ENCODE peak calls at places on chromosomes 6 and 20, in ten cellular contexts. One of them, this sample, is unnamed.

GRCh38 chr6:151675746-151676459 is 131.6 kb upstream of the ESR1 start:
- DNase-seq in brain microvascular endothelial cell: no peak
- DNase-seq in C1 segment of cervical spinal cord: no peak
- DNase-seq in posterior vena cava: no peak
- DNase-seq in fibroblast of mammary gland: peak
- DNase-seq in CD8-positive, alpha-beta T cell: peak
- DNase-seq in frontal cortex: no peak
- DNase-seq in NCI-H1105 treated with DMSO at 0.1 percent for 48 hours: peak
- DNase-seq in stimulated activated naive CD4-positive, alpha-beta T cell: peak
- DNase-seq in activated T-helper 9 cell treated with anti-CD3 and anti-CD28 coated beads, Interleukin-2, amount 50 U/mL, for 16 hours: peak
- DNase-seq in this sample: peak

GRCh38 chr20:50313223-50313820 is 122.7 kb downstream of the CEBPB start:
- DNase-seq in CD8-positive, alpha-beta T cell: no peak
- DNase-seq in activated T-helper 9 cell treated with anti-CD3 and anti-CD28 coated beads, Interleukin-2, amount 50 U/mL, for 16 hours: no peak
- DNase-seq in posterior vena cava: peak
- DNase-seq in frontal cortex: no peak
- DNase-seq in brain microvascular endothelial cell: peak
- DNase-seq in C1 segment of cervical spinal cord: no peak
- DNase-seq in stimulated activated naive CD4-positive, alpha-beta T cell: no peak
- DNase-seq in NCI-H1105 treated with DMSO at 0.1 percent for 48 hours: no peak
- DNase-seq in fibroblast of mammary gland: peak
- DNase-seq in this sample: no peak

GRCh38 chr6:147161974-147162495 is 42.2 kb upstream of the STXBP5 start:
- DNase-seq in activated T-helper 9 cell treated with anti-CD3 and anti-CD28 coated beads, Interleukin-2, amount 50 U/mL, for 16 hours: no peak
- DNase-seq in frontal cortex: no peak
- DNase-seq in NCI-H1105 treated with DMSO at 0.1 percent for 48 hours: no peak
- DNase-seq in stimulated activated naive CD4-positive, alpha-beta T cell: no peak
- DNase-seq in brain microvascular endothelial cell: peak
- DNase-seq in C1 segment of cervical spinal cord: no peak
- DNase-seq in CD8-positive, alpha-beta T cell: no peak
- DNase-seq in posterior vena cava: no peak
- DNase-seq in fibroblast of mammary gland: peak
- DNase-seq in this sample: no peak

GRCh38 chr20:63089051-63089907 is 82.5 kb upstream of the BHLHE23 start:
- DNase-seq in CD8-positive, alpha-beta T cell: no peak
- DNase-seq in stimulated activated naive CD4-positive, alpha-beta T cell: no peak
- DNase-seq in posterior vena cava: peak
- DNase-seq in brain microvascular endothelial cell: no peak
- DNase-seq in activated T-helper 9 cell treated with anti-CD3 and anti-CD28 coated beads, Interleukin-2, amount 50 U/mL, for 16 hours: no peak
- DNase-seq in frontal cortex: no peak
- DNase-seq in fibroblast of mammary gland: no peak
- DNase-seq in C1 segment of cervical spinal cord: no peak
- DNase-seq in NCI-H1105 treated with DMSO at 0.1 percent for 48 hours: peak
- DNase-seq in this sample: no peak

GRCh38 chr6:149984778-149985177 is 21.0 kb downstream of the ULBP1 start:
- DNase-seq in brain microvascular endothelial cell: no peak
- DNase-seq in stimulated activated naive CD4-positive, alpha-beta T cell: no peak
- DNase-seq in frontal cortex: no peak
- DNase-seq in posterior vena cava: peak
- DNase-seq in NCI-H1105 treated with DMSO at 0.1 percent for 48 hours: no peak
- DNase-seq in C1 segment of cervical spinal cord: no peak
- DNase-seq in activated T-helper 9 cell treated with anti-CD3 and anti-CD28 coated beads, Interleukin-2, amount 50 U/mL, for 16 hours: no peak
- DNase-seq in fibroblast of mammary gland: no peak
- DNase-seq in CD8-positive, alpha-beta T cell: peak
- DNase-seq in this sample: no peak

GRCh38 chr6:134347916-134348805 is 30.2 kb upstream of the SGK1 start:
- DNase-seq in activated T-helper 9 cell treated with anti-CD3 and anti-CD28 coated beads, Interleukin-2, amount 50 U/mL, for 16 hours: no peak
- DNase-seq in posterior vena cava: peak
- DNase-seq in NCI-H1105 treated with DMSO at 0.1 percent for 48 hours: no peak
- DNase-seq in brain microvascular endothelial cell: peak
- DNase-seq in stimulated activated naive CD4-positive, alpha-beta T cell: no peak
- DNase-seq in frontal cortex: no peak
- DNase-seq in C1 segment of cervical spinal cord: no peak
- DNase-seq in CD8-positive, alpha-beta T cell: no peak
- DNase-seq in fibroblast of mammary gland: peak
- DNase-seq in this sample: no peak

GRCh38 chr6:148565321-148565926 is 181.4 kb upstream of the UST start:
- DNase-seq in activated T-helper 9 cell treated with anti-CD3 and anti-CD28 coated beads, Interleukin-2, amount 50 U/mL, for 16 hours: no peak
- DNase-seq in NCI-H1105 treated with DMSO at 0.1 percent for 48 hours: no peak
- DNase-seq in posterior vena cava: no peak
- DNase-seq in fibroblast of mammary gland: peak
- DNase-seq in stimulated activated naive CD4-positive, alpha-beta T cell: no peak
- DNase-seq in frontal cortex: no peak
- DNase-seq in brain microvascular endothelial cell: peak
- DNase-seq in CD8-positive, alpha-beta T cell: no peak
- DNase-seq in C1 segment of cervical spinal cord: no peak
- DNase-seq in this sample: no peak

GRCh38 chr20:32087117-32087516 is 22.4 kb upstream of the TM9SF4 start:
- DNase-seq in frontal cortex: no peak
- DNase-seq in fibroblast of mammary gland: no peak
- DNase-seq in posterior vena cava: no peak
- DNase-seq in stimulated activated naive CD4-positive, alpha-beta T cell: no peak
- DNase-seq in C1 segment of cervical spinal cord: no peak
- DNase-seq in CD8-positive, alpha-beta T cell: no peak
- DNase-seq in NCI-H1105 treated with DMSO at 0.1 percent for 48 hours: no peak
- DNase-seq in brain microvascular endothelial cell: no peak
- DNase-seq in activated T-helper 9 cell treated with anti-CD3 and anti-CD28 coated beads, Interleukin-2, amount 50 U/mL, for 16 hours: no peak
- DNase-seq in this sample: no peak

GRCh38 chr6:1278057-1278720 is 33.7 kb upstream of the FOXQ1 start:
- DNase-seq in fibroblast of mammary gland: no peak
- DNase-seq in CD8-positive, alpha-beta T cell: no peak
- DNase-seq in brain microvascular endothelial cell: no peak
- DNase-seq in stimulated activated naive CD4-positive, alpha-beta T cell: no peak
- DNase-seq in activated T-helper 9 cell treated with anti-CD3 and anti-CD28 coated beads, Interleukin-2, amount 50 U/mL, for 16 hours: no peak
- DNase-seq in frontal cortex: no peak
- DNase-seq in NCI-H1105 treated with DMSO at 0.1 percent for 48 hours: no peak
- DNase-seq in C1 segment of cervical spinal cord: no peak
- DNase-seq in posterior vena cava: no peak
- DNase-seq in this sample: no peak

GRCh38 chr6:151692216-151692615 is 115.3 kb upstream of the ESR1 start:
- DNase-seq in fibroblast of mammary gland: peak
- DNase-seq in CD8-positive, alpha-beta T cell: no peak
- DNase-seq in C1 segment of cervical spinal cord: no peak
- DNase-seq in activated T-helper 9 cell treated with anti-CD3 and anti-CD28 coated beads, Interleukin-2, amount 50 U/mL, for 16 hours: no peak
- DNase-seq in posterior vena cava: no peak
- DNase-seq in stimulated activated naive CD4-positive, alpha-beta T cell: no peak
- DNase-seq in NCI-H1105 treated with DMSO at 0.1 percent for 48 hours: no peak
- DNase-seq in frontal cortex: no peak
- DNase-seq in brain microvascular endothelial cell: no peak
- DNase-seq in this sample: no peak

GRCh38 chr6:5025911-5026819 is 22.3 kb upstream of the RPP40 start:
- DNase-seq in fibroblast of mammary gland: peak
- DNase-seq in NCI-H1105 treated with DMSO at 0.1 percent for 48 hours: peak
- DNase-seq in CD8-positive, alpha-beta T cell: no peak
- DNase-seq in brain microvascular endothelial cell: peak
- DNase-seq in stimulated activated naive CD4-positive, alpha-beta T cell: no peak
- DNase-seq in activated T-helper 9 cell treated with anti-CD3 and anti-CD28 coated beads, Interleukin-2, amount 50 U/mL, for 16 hours: no peak
- DNase-seq in frontal cortex: no peak
- DNase-seq in posterior vena cava: peak
- DNase-seq in C1 segment of cervical spinal cord: no peak
- DNase-seq in this sample: no peak

GRCh38 chr20:8829232-8829631 is 239.7 kb upstream of the PLCB4 start:
- DNase-seq in stimulated activated naive CD4-positive, alpha-beta T cell: no peak
- DNase-seq in C1 segment of cervical spinal cord: no peak
- DNase-seq in brain microvascular endothelial cell: no peak
- DNase-seq in frontal cortex: no peak
- DNase-seq in activated T-helper 9 cell treated with anti-CD3 and anti-CD28 coated beads, Interleukin-2, amount 50 U/mL, for 16 hours: no peak
- DNase-seq in CD8-positive, alpha-beta T cell: no peak
- DNase-seq in NCI-H1105 treated with DMSO at 0.1 percent for 48 hours: no peak
- DNase-seq in posterior vena cava: no peak
- DNase-seq in fibroblast of mammary gland: peak
- DNase-seq in this sample: no peak

GRCh38 chr20:11544029-11544678 is 373.5 kb upstream of the BTBD3 start:
- DNase-seq in frontal cortex: peak
- DNase-seq in stimulated activated naive CD4-positive, alpha-beta T cell: no peak
- DNase-seq in fibroblast of mammary gland: peak
- DNase-seq in activated T-helper 9 cell treated with anti-CD3 and anti-CD28 coated beads, Interleukin-2, amount 50 U/mL, for 16 hours: no peak
- DNase-seq in C1 segment of cervical spinal cord: no peak
- DNase-seq in brain microvascular endothelial cell: peak
- DNase-seq in CD8-positive, alpha-beta T cell: no peak
- DNase-seq in posterior vena cava: no peak
- DNase-seq in NCI-H1105 treated with DMSO at 0.1 percent for 48 hours: peak
- DNase-seq in this sample: no peak

GRCh38 chr6:5112065-5112799 is 27.1 kb downstream of the PPP1R3G start:
- DNase-seq in activated T-helper 9 cell treated with anti-CD3 and anti-CD28 coated beads, Interleukin-2, amount 50 U/mL, for 16 hours: no peak
- DNase-seq in fibroblast of mammary gland: peak
- DNase-seq in stimulated activated naive CD4-positive, alpha-beta T cell: no peak
- DNase-seq in C1 segment of cervical spinal cord: no peak
- DNase-seq in posterior vena cava: no peak
- DNase-seq in NCI-H1105 treated with DMSO at 0.1 percent for 48 hours: no peak
- DNase-seq in frontal cortex: no peak
- DNase-seq in CD8-positive, alpha-beta T cell: no peak
- DNase-seq in brain microvascular endothelial cell: peak
- DNase-seq in this sample: no peak

GRCh38 chr20:50928469-50928868 is 2.8 kb downstream of the ADNP start:
- DNase-seq in CD8-positive, alpha-beta T cell: no peak
- DNase-seq in activated T-helper 9 cell treated with anti-CD3 and anti-CD28 coated beads, Interleukin-2, amount 50 U/mL, for 16 hours: no peak
- DNase-seq in NCI-H1105 treated with DMSO at 0.1 percent for 48 hours: no peak
- DNase-seq in posterior vena cava: no peak
- DNase-seq in stimulated activated naive CD4-positive, alpha-beta T cell: no peak
- DNase-seq in C1 segment of cervical spinal cord: no peak
- DNase-seq in brain microvascular endothelial cell: no peak
- DNase-seq in fibroblast of mammary gland: no peak
- DNase-seq in frontal cortex: no peak
- DNase-seq in this sample: no peak

GRCh38 chr20:16393297-16393696 is 180.0 kb downstream of the KIF16B start:
- DNase-seq in CD8-positive, alpha-beta T cell: no peak
- DNase-seq in NCI-H1105 treated with DMSO at 0.1 percent for 48 hours: no peak
- DNase-seq in C1 segment of cervical spinal cord: no peak
- DNase-seq in posterior vena cava: no peak
- DNase-seq in brain microvascular endothelial cell: no peak
- DNase-seq in activated T-helper 9 cell treated with anti-CD3 and anti-CD28 coated beads, Interleukin-2, amount 50 U/mL, for 16 hours: no peak
- DNase-seq in fibroblast of mammary gland: no peak
- DNase-seq in stimulated activated naive CD4-positive, alpha-beta T cell: no peak
- DNase-seq in frontal cortex: no peak
- DNase-seq in this sample: no peak

GRCh38 chr20:36344517-36345132 is 38.5 kb downstream of the DLGAP4 start:
- DNase-seq in fibroblast of mammary gland: peak
- DNase-seq in stimulated activated naive CD4-positive, alpha-beta T cell: no peak
- DNase-seq in brain microvascular endothelial cell: peak
- DNase-seq in frontal cortex: no peak
- DNase-seq in C1 segment of cervical spinal cord: no peak
- DNase-seq in posterior vena cava: no peak
- DNase-seq in activated T-helper 9 cell treated with anti-CD3 and anti-CD28 coated beads, Interleukin-2, amount 50 U/mL, for 16 hours: no peak
- DNase-seq in NCI-H1105 treated with DMSO at 0.1 percent for 48 hours: no peak
- DNase-seq in CD8-positive, alpha-beta T cell: no peak
- DNase-seq in this sample: no peak

GRCh38 chr6:2854394-2854982 is 12.8 kb upstream of the SERPINB1 start:
- DNase-seq in posterior vena cava: no peak
- DNase-seq in C1 segment of cervical spinal cord: no peak
- DNase-seq in brain microvascular endothelial cell: peak
- DNase-seq in CD8-positive, alpha-beta T cell: no peak
- DNase-seq in activated T-helper 9 cell treated with anti-CD3 and anti-CD28 coated beads, Interleukin-2, amount 50 U/mL, for 16 hours: no peak
- DNase-seq in NCI-H1105 treated with DMSO at 0.1 percent for 48 hours: no peak
- DNase-seq in frontal cortex: no peak
- DNase-seq in stimulated activated naive CD4-positive, alpha-beta T cell: no peak
- DNase-seq in fibroblast of mammary gland: peak
- DNase-seq in this sample: no peak

GRCh38 chr20:47544852-47545251 is 43.2 kb downstream of the NCOA3 start:
- DNase-seq in posterior vena cava: no peak
- DNase-seq in fibroblast of mammary gland: peak
- DNase-seq in C1 segment of cervical spinal cord: no peak
- DNase-seq in stimulated activated naive CD4-positive, alpha-beta T cell: no peak
- DNase-seq in CD8-positive, alpha-beta T cell: no peak
- DNase-seq in activated T-helper 9 cell treated with anti-CD3 and anti-CD28 coated beads, Interleukin-2, amount 50 U/mL, for 16 hours: no peak
- DNase-seq in frontal cortex: no peak
- DNase-seq in brain microvascular endothelial cell: no peak
- DNase-seq in NCI-H1105 treated with DMSO at 0.1 percent for 48 hours: no peak
- DNase-seq in this sample: no peak

GRCh38 chr6:3848925-3849605 is at the start of gene FAM50B:
- DNase-seq in CD8-positive, alpha-beta T cell: peak
- DNase-seq in brain microvascular endothelial cell: peak
- DNase-seq in fibroblast of mammary gland: peak
- DNase-seq in C1 segment of cervical spinal cord: peak
- DNase-seq in stimulated activated naive CD4-positive, alpha-beta T cell: peak
- DNase-seq in NCI-H1105 treated with DMSO at 0.1 percent for 48 hours: peak
- DNase-seq in activated T-helper 9 cell treated with anti-CD3 and anti-CD28 coated beads, Interleukin-2, amount 50 U/mL, for 16 hours: peak
- DNase-seq in posterior vena cava: peak
- DNase-seq in frontal cortex: peak
- DNase-seq in this sample: peak

GRCh38 chr6:153435787-153436186 is 304.7 kb upstream of the RGS17 start:
- DNase-seq in frontal cortex: no peak
- DNase-seq in fibroblast of mammary gland: no peak
- DNase-seq in activated T-helper 9 cell treated with anti-CD3 and anti-CD28 coated beads, Interleukin-2, amount 50 U/mL, for 16 hours: no peak
- DNase-seq in brain microvascular endothelial cell: no peak
- DNase-seq in posterior vena cava: no peak
- DNase-seq in CD8-positive, alpha-beta T cell: no peak
- DNase-seq in NCI-H1105 treated with DMSO at 0.1 percent for 48 hours: no peak
- DNase-seq in C1 segment of cervical spinal cord: no peak
- DNase-seq in stimulated activated naive CD4-positive, alpha-beta T cell: no peak
- DNase-seq in this sample: no peak

GRCh38 chr6:72950114-72950860 is 275.0 kb downstream of the KHDC1L start:
- DNase-seq in CD8-positive, alpha-beta T cell: no peak
- DNase-seq in activated T-helper 9 cell treated with anti-CD3 and anti-CD28 coated beads, Interleukin-2, amount 50 U/mL, for 16 hours: no peak
- DNase-seq in fibroblast of mammary gland: peak
- DNase-seq in NCI-H1105 treated with DMSO at 0.1 percent for 48 hours: no peak
- DNase-seq in posterior vena cava: no peak
- DNase-seq in frontal cortex: no peak
- DNase-seq in stimulated activated naive CD4-positive, alpha-beta T cell: no peak
- DNase-seq in C1 segment of cervical spinal cord: no peak
- DNase-seq in brain microvascular endothelial cell: peak
- DNase-seq in this sample: no peak

GRCh38 chr6:129276986-129277385 is 394.0 kb downstream of the LAMA2 start:
- DNase-seq in activated T-helper 9 cell treated with anti-CD3 and anti-CD28 coated beads, Interleukin-2, amount 50 U/mL, for 16 hours: no peak
- DNase-seq in stimulated activated naive CD4-positive, alpha-beta T cell: no peak
- DNase-seq in CD8-positive, alpha-beta T cell: no peak
- DNase-seq in posterior vena cava: no peak
- DNase-seq in fibroblast of mammary gland: no peak
- DNase-seq in NCI-H1105 treated with DMSO at 0.1 percent for 48 hours: no peak
- DNase-seq in frontal cortex: no peak
- DNase-seq in brain microvascular endothelial cell: no peak
- DNase-seq in C1 segment of cervical spinal cord: no peak
- DNase-seq in this sample: no peak

GRCh38 chr20:63752411-63753101 is 13.0 kb downstream of the SLC2A4RG start:
- DNase-seq in posterior vena cava: no peak
- DNase-seq in brain microvascular endothelial cell: no peak
- DNase-seq in frontal cortex: peak
- DNase-seq in stimulated activated naive CD4-positive, alpha-beta T cell: no peak
- DNase-seq in C1 segment of cervical spinal cord: no peak
- DNase-seq in NCI-H1105 treated with DMSO at 0.1 percent for 48 hours: no peak
- DNase-seq in activated T-helper 9 cell treated with anti-CD3 and anti-CD28 coated beads, Interleukin-2, amount 50 U/mL, for 16 hours: no peak
- DNase-seq in fibroblast of mammary gland: no peak
- DNase-seq in CD8-positive, alpha-beta T cell: no peak
- DNase-seq in this sample: no peak

GRCh38 chr20:17651761-17652388 is 30.2 kb downstream of the RRBP1 start:
- DNase-seq in posterior vena cava: no peak
- DNase-seq in activated T-helper 9 cell treated with anti-CD3 and anti-CD28 coated beads, Interleukin-2, amount 50 U/mL, for 16 hours: no peak
- DNase-seq in brain microvascular endothelial cell: no peak
- DNase-seq in C1 segment of cervical spinal cord: no peak
- DNase-seq in NCI-H1105 treated with DMSO at 0.1 percent for 48 hours: peak
- DNase-seq in CD8-positive, alpha-beta T cell: no peak
- DNase-seq in frontal cortex: no peak
- DNase-seq in fibroblast of mammary gland: no peak
- DNase-seq in stimulated activated naive CD4-positive, alpha-beta T cell: peak
- DNase-seq in this sample: no peak

This sample was measured in activated gamma-delta T cell treated with anti-CD3 and anti-CD28 coated beads, Interleukin-2, amount 50 U/mL, for 16 hours.